ENCODE peak calls at places on chromosome 2, in seven cellular contexts. B, J, O, Y, I, Q and L are unnamed samples. For H3K4me1, the result is how much of the 10 kb centered on the place peaks cover.

GRCh38 chr2:110104025-110104771 is 11.4 kb downstream of the MALL start:
- DNase-seq in J (no peak), I (no peak), Y (no peak), Q (no peak), O (no peak), B (peak), L (peak)

GRCh38 chr2:154402138-154402714 is 296.3 kb upstream of the KCNJ3 start:
- DNase-seq in I (peak), J (peak), B (peak), Y (no peak), O (peak), Q (peak), L (peak)

GRCh38 chr2:143607446-143608110 is 478.4 kb downstream of the ARHGAP15 start:
- DNase-seq in J (no peak), Q (no peak), I (peak), O (peak), Y (peak), B (peak), L (no peak)

GRCh38 chr2:153106802-153107477 is 371.6 kb downstream of the RPRM start:
- DNase-seq in J (no peak), Q (no peak), O (no peak), B (no peak), I (peak), Y (no peak), L (no peak)

GRCh38 chr2:131033786-131034121 is 59.5 kb downstream of the FAM168B start:
- DNase-seq in I (no peak), J (no peak), O (no peak), Q (no peak), Y (no peak), B (no peak), L (no peak)

GRCh38 chr2:69164379-69164778 is 151.4 kb downstream of the ANTXR1 start:
- DNase-seq in B (peak), Y (no peak), Q (no peak), O (peak), I (peak), J (peak), L (no peak)

GRCh38 chr2:239457586-239458445 is 57.0 kb upstream of the HDAC4 start:
- DNase-seq in O (no peak), Q (no peak), I (no peak), B (no peak), Y (no peak), J (no peak), L (no peak)

GRCh38 chr2:165827219-165827920 is 33.3 kb upstream of the GALNT3 start:
- DNase-seq in Y (no peak), I (no peak), B (no peak), Q (no peak), J (no peak), O (no peak), L (no peak)

GRCh38 chr2:166126014-166126639 is 1.7 kb downstream of the SCN1A start:
- DNase-seq in B (peak), O (no peak), Q (no peak), Y (no peak), J (no peak), I (peak), L (no peak)

GRCh38 chr2:41129988-41130387 is 678.1 kb upstream of the SLC8A1 start:
- DNase-seq in Y (no peak), I (no peak), B (no peak), O (no peak), J (no peak), Q (no peak), L (no peak)

GRCh38 chr2:68698567-68699377 is 35.8 kb upstream of the ARHGAP25 start:
- DNase-seq in I (no peak), B (no peak), Q (no peak), O (no peak), J (no peak), Y (no peak), L (no peak)

GRCh38 chr2:53559302-53559967 is 208.2 kb upstream of the CHAC2 start:
- DNase-seq in J (peak), Y (no peak), B (no peak), Q (no peak), I (peak), O (no peak), L (peak)

GRCh38 chr2:18650221-18650620 is 60.9 kb upstream of the NT5C1B start:
- DNase-seq in Q (no peak), B (no peak), I (no peak), J (no peak), O (no peak), Y (no peak), L (no peak)

GRCh38 chr2:133571249-133571648 is 3.0 kb upstream of the NCKAP5 start:
- DNase-seq in Q (no peak), B (no peak), J (no peak), Y (peak), O (no peak), I (no peak), L (no peak)

GRCh38 chr2:71784734-71785549 is 331.6 kb downstream of the DYSF start:
- DNase-seq in J (no peak), O (peak), B (peak), Y (no peak), Q (peak), I (peak), L (peak)

GRCh38 chr2:169584005-169584877 is at the start of gene PPIG:
- DNase-seq in B (peak), I (peak), Q (peak), O (peak), J (peak), Y (peak), L (peak)

GRCh38 chr2:114489143-114489542 is 46.7 kb downstream of the DPP10 start:
- DNase-seq in J (no peak), O (no peak), B (no peak), I (no peak), Y (no peak), Q (no peak), L (no peak)

GRCh38 chr2:127155901-127156300 is 48.9 kb upstream of the BIN1 start:
- DNase-seq in I (peak), Q (no peak), J (no peak), O (peak), B (peak), Y (no peak), L (no peak)

GRCh38 chr2:140998577-140998976 is 1132.2 kb downstream of the LRP1B start:
- DNase-seq in J (no peak), Q (no peak), O (peak), I (peak), B (no peak), Y (no peak), L (no peak)

GRCh38 chr2:160251566-160251965 is 51.5 kb upstream of the ITGB6 start:
- DNase-seq in Q (no peak), B (no peak), Y (no peak), O (no peak), J (no peak), I (no peak), L (no peak)

GRCh38 chr2:191302459-191303155 is 57.4 kb downstream of the MYO1B start:
- DNase-seq in J (no peak), B (no peak), Q (peak), I (no peak), O (peak), Y (no peak), L (peak)

GRCh38 chr2:214482716-214483115 is 71.9 kb downstream of the VWC2L start:
- DNase-seq in O (no peak), B (no peak), J (no peak), Q (no peak), I (no peak), Y (no peak), L (no peak)

DNA sequence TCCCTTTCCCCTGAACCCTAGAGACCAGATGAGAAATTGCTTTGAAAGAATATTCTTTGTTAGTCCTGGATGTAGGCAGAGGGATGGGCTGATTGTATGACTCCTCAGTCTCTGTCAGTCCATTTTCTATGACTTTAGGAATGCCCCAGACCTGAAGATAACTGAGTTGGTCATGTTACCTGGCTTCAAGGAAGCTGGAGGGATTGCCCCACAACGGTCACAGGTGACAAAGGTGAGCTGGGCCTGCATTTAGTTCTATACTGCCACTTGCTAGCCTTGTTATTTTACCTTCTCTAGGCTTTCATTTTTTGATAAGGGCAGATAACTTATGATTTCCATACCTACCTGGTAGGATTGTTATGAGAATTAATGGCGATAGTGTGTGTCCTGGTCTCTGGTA is 260.0 kb downstream of the PRKCE start:
- DNase-seq in Y (no peak), I (no peak), J (peak), Q (no peak), O (no peak), B (no peak), L (no peak)
- H3K4me1 ChIP-seq in Y (under half), I (under half), J (under half), Q (under half), O (under half), B (under half), L (under half)

DNA sequence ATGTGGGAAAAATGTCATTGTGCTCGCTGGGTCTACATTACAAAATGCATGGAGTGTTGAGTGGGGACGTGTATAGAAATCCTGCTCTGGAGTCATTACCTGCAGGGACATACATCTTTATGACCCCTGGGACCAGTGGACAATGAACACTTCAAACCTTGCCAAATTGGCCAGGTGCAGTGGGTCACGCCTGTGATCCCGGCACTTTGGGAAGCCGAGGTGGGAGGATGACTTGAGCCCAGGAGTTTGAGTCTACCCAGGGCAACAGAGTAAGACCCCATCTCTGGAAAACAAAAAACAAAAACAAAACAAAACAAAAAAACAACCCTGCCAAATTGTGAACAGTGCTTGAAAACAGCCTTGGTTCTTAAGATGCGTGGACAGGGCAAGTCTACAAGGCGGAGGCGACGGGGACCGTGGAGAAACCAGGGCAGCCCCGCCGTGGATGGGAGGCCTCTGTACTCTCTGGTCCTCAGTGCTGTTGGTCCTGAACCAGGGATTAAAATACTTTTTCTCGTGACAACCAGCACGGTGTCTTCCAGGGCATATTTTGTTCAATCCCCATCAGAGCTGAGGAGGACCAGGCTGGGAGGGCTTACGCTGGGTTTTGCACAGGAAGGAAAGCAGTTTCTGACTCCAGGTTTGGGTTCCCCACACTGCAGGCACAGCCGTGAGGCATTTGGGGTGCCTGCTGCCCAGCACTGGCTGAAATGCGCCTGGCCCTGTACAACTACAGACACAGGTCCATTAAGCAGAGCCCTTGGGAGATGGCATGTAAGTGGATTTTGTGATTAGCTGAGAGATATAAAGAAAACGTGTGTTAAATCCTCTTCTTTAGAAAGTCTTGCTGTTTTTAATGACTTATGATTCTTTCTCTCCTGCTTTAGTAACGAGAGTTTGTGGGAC is 13.7 kb downstream of the COLEC11 start:
- DNase-seq in Y (no peak), J (no peak), B (no peak), Q (no peak), O (no peak), I (no peak), L (no peak)
- H2AFZ ChIP-seq in Y (no peak), J (no peak), B (no peak), Q (no peak), O (peak), I (no peak), L (no peak)

GRCh38 chr2:226040344-226040743 is 640.8 kb downstream of the NYAP2 start:
- DNase-seq in I (no peak), J (no peak), Q (no peak), B (no peak), Y (no peak), O (no peak), L (no peak)
- H3K4me1 ChIP-seq in I (under half), J (under half), Q (under half), B (under half), Y (under half), O (under half), L (under half)

GRCh38 chr2:27379840-27380625 is 501 bp downstream of the ZNF513 start:
- DNase-seq in O (peak), J (peak), Y (no peak), B (peak), Q (peak), I (peak), L (peak)

GRCh38 chr2:27379383-27379839 is 1.1 kb downstream of the ZNF513 start:
- DNase-seq in B (no peak), Q (no peak), I (no peak), J (no peak), O (no peak), Y (no peak), L (no peak)

GRCh38 chr2:27381577-27382181 is 1.1 kb upstream of the ZNF513 start:
- DNase-seq in J (no peak), Y (no peak), O (no peak), I (no peak), B (no peak), Q (no peak), L (no peak)

GRCh38 chr2:27378809-27379290 is 1.7 kb downstream of the ZNF513 start:
- DNase-seq in J (no peak), Y (no peak), O (no peak), Q (no peak), B (no peak), I (no peak), L (no peak)

GRCh38 chr2:27380626-27381556 is at the start of gene ZNF513:
- DNase-seq in Y (peak), I (peak), J (peak), B (peak), O (peak), Q (peak), L (peak)
- H2AFZ ChIP-seq in Y (no peak), I (peak), J (peak), B (peak), O (peak), Q (no peak), L (peak)

DNA sequence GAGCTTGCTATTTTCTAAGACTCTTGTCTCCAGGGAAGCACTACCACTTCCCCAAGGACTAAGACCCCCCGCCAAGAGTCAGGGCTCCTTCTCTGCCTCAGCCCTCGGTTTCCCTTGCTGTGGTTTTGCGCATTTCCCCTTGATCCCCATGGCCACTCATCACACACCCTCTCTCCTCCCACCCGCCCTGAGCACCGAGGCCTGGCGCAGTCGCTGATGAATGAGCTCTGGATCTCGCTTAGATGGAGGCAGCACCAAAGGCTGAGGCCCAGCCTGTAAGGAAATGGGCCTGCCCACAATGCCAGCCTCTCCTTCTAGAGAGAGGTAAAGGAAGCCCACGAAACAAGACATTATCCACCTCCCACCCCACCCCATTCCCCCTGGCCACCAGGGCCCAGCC is 96.9 kb downstream of the TNS1 start:
- DNase-seq in I (no peak), J (no peak), Y (no peak), B (no peak), O (no peak), Q (no peak), L (no peak)
- H3K4me1 ChIP-seq in I (under half), J (under half), Y (under half), B (under half), O (under half), Q (half or more), L (under half)